ENCODE peak calls at places on chromosomes 3 and 15, in five cellular contexts. One of them, this sample, is unnamed.

GRCh38 chr3:113747719-113748046 is 848 bp downstream of the ATP6V1A start:
- DNase-seq in BE2C: no peak
- DNase-seq in GM23338: no peak
- DNase-seq in PC-3: peak; percentile 27
- DNase-seq in cardiac muscle cell: no peak
- DNase-seq in this sample: no peak

GRCh38 chr3:115792206-115792955 is 169.1 kb downstream of the GAP43 start:
- DNase-seq in GM23338: no peak
- DNase-seq in BE2C: no peak
- DNase-seq in cardiac muscle cell: no peak
- DNase-seq in PC-3: peak; percentile 86
- DNase-seq in this sample: no peak

GRCh38 chr3:177813322-177813721 is 616.0 kb upstream of the TBL1XR1 start:
- DNase-seq in cardiac muscle cell: peak; percentile 39
- DNase-seq in GM23338: no peak
- DNase-seq in PC-3: peak; percentile 62
- DNase-seq in BE2C: no peak
- DNase-seq in this sample: peak; percentile 69

GRCh38 chr3:172203522-172204258 is 164.3 kb downstream of the FNDC3B start:
- DNase-seq in GM23338: no peak
- DNase-seq in BE2C: no peak
- DNase-seq in PC-3: peak; percentile 78
- DNase-seq in cardiac muscle cell: peak; percentile 38
- DNase-seq in this sample: no peak

GRCh38 chr3:52495096-52495495 is at the start of gene STAB1:
- DNase-seq in GM23338: no peak
- DNase-seq in PC-3: no peak
- DNase-seq in cardiac muscle cell: peak; percentile 38
- DNase-seq in BE2C: no peak
- DNase-seq in this sample: peak; percentile 79

GRCh38 chr3:141646760-141647561 is 91.1 kb upstream of the RNF7 start:
- DNase-seq in BE2C: peak; percentile 74
- DNase-seq in cardiac muscle cell: peak; percentile 85
- DNase-seq in PC-3: peak; percentile 39
- DNase-seq in GM23338: peak; percentile 82
- DNase-seq in this sample: no peak

GRCh38 chr3:15805756-15806266 is 8.0 kb upstream of the ANKRD28 start:
- DNase-seq in cardiac muscle cell: peak; percentile 83
- DNase-seq in GM23338: no peak
- DNase-seq in PC-3: peak; percentile 77
- DNase-seq in BE2C: no peak
- DNase-seq in this sample: no peak

GRCh38 chr15:28109626-28110415 is 10.7 kb upstream of the OCA2 start:
- DNase-seq in GM23338: no peak
- DNase-seq in PC-3: no peak
- DNase-seq in BE2C: no peak
- DNase-seq in cardiac muscle cell: no peak
- DNase-seq in this sample: no peak

GRCh38 chr3:122563717-122564025 is 429 bp downstream of the PARP9 start:
- DNase-seq in PC-3: no peak
- DNase-seq in cardiac muscle cell: peak; percentile 18
- DNase-seq in GM23338: no peak
- DNase-seq in BE2C: no peak
- DNase-seq in this sample: no peak

GRCh38 chr3:196638922-196639516 is 475 bp upstream of the NRROS start:
- DNase-seq in BE2C: no peak
- DNase-seq in cardiac muscle cell: no peak
- DNase-seq in PC-3: no peak
- DNase-seq in GM23338: no peak
- DNase-seq in this sample: no peak

GRCh38 chr3:39933986-39934693 is 124.7 kb downstream of the MYRIP start:
- DNase-seq in GM23338: no peak
- DNase-seq in PC-3: no peak
- DNase-seq in cardiac muscle cell: no peak
- DNase-seq in BE2C: no peak
- DNase-seq in this sample: no peak

GRCh38 chr15:92921215-92922131 is 21.3 kb downstream of the CHD2 start:
- DNase-seq in cardiac muscle cell: no peak
- DNase-seq in GM23338: no peak
- DNase-seq in BE2C: no peak
- DNase-seq in PC-3: peak; percentile 96
- DNase-seq in this sample: no peak

GRCh38 chr15:48336940-48337339 is 5.7 kb downstream of the DUT start:
- DNase-seq in BE2C: peak; percentile 41
- DNase-seq in GM23338: peak; percentile 71
- DNase-seq in PC-3: peak; percentile 33
- DNase-seq in cardiac muscle cell: peak; percentile 13
- DNase-seq in this sample: no peak

GRCh38 chr15:52556524-52556923 is 12.3 kb downstream of the ARPP19 start:
- DNase-seq in BE2C: no peak
- DNase-seq in PC-3: no peak
- DNase-seq in cardiac muscle cell: no peak
- DNase-seq in GM23338: no peak
- DNase-seq in this sample: no peak

GRCh38 chr3:34268032-34268760 is 469.8 kb downstream of the PDCD6IP start:
- DNase-seq in cardiac muscle cell: no peak
- DNase-seq in PC-3: no peak
- DNase-seq in BE2C: no peak
- DNase-seq in GM23338: no peak
- DNase-seq in this sample: no peak

GRCh38 chr3:47890037-47890831 is 87.3 kb downstream of the DHX30 start:
- DNase-seq in cardiac muscle cell: peak; percentile 24
- DNase-seq in PC-3: no peak
- DNase-seq in BE2C: no peak
- DNase-seq in GM23338: peak; percentile 53
- DNase-seq in this sample: no peak

GRCh38 chr3:156952011-156952410 is 125.9 kb downstream of the LEKR1 start:
- DNase-seq in PC-3: no peak
- DNase-seq in cardiac muscle cell: no peak
- DNase-seq in BE2C: no peak
- DNase-seq in GM23338: no peak
- DNase-seq in this sample: no peak

GRCh38 chr3:193974591-193974990 is 161.4 kb upstream of the HES1 start:
- DNase-seq in BE2C: no peak
- DNase-seq in cardiac muscle cell: no peak
- DNase-seq in GM23338: no peak
- DNase-seq in PC-3: no peak
- DNase-seq in this sample: no peak

GRCh38 chr15:64634576-64635485 is 140.6 kb downstream of the RBPMS2 start:
- DNase-seq in BE2C: peak; percentile 29
- DNase-seq in cardiac muscle cell: peak; percentile 53
- DNase-seq in PC-3: no peak
- DNase-seq in GM23338: peak; percentile 96
- DNase-seq in this sample: no peak

GRCh38 chr15:62739507-62739906 is 303.0 kb upstream of the TPM1 start:
- DNase-seq in cardiac muscle cell: no peak
- DNase-seq in PC-3: peak; percentile 70
- DNase-seq in BE2C: no peak
- DNase-seq in GM23338: no peak
- DNase-seq in this sample: no peak

GRCh38 chr3:42101048-42101447 is 9.9 kb downstream of the TRAK1 start:
- DNase-seq in cardiac muscle cell: peak; percentile 83
- DNase-seq in PC-3: peak; percentile 24
- DNase-seq in BE2C: no peak
- DNase-seq in GM23338: no peak
- DNase-seq in this sample: peak; percentile 23

GRCh38 chr15:36886135-36887011 is 214.0 kb downstream of the MEIS2 start:
- DNase-seq in cardiac muscle cell: no peak
- DNase-seq in GM23338: peak; percentile 56
- DNase-seq in BE2C: no peak
- DNase-seq in PC-3: no peak
- DNase-seq in this sample: no peak

GRCh38 chr3:73669268-73669667 is 44.5 kb upstream of the PDZRN3 start:
- DNase-seq in GM23338: no peak
- DNase-seq in PC-3: no peak
- DNase-seq in BE2C: no peak
- DNase-seq in cardiac muscle cell: peak; percentile 44
- DNase-seq in this sample: no peak

GRCh38 chr15:90160781-90161727 is 40.1 kb upstream of the SEMA4B start:
- DNase-seq in BE2C: no peak
- DNase-seq in PC-3: peak; percentile 91
- DNase-seq in cardiac muscle cell: no peak
- DNase-seq in GM23338: peak; percentile 79
- DNase-seq in this sample: no peak

GRCh38 chr15:69082556-69082955 is 68.1 kb downstream of the NOX5 start:
- DNase-seq in cardiac muscle cell: no peak
- DNase-seq in BE2C: no peak
- DNase-seq in GM23338: no peak
- DNase-seq in PC-3: no peak
- DNase-seq in this sample: no peak

GRCh38 chr15:69085325-69086081 is 71.0 kb downstream of the NOX5 start:
- DNase-seq in cardiac muscle cell: no peak
- DNase-seq in BE2C: no peak
- DNase-seq in PC-3: no peak
- DNase-seq in GM23338: no peak
- DNase-seq in this sample: no peak

GRCh38 chr15:69082041-69082502 is 67.6 kb downstream of the NOX5 start:
- DNase-seq in BE2C: no peak
- DNase-seq in GM23338: no peak
- DNase-seq in cardiac muscle cell: peak; percentile 95
- DNase-seq in PC-3: no peak
- DNase-seq in this sample: no peak

GRCh38 chr15:69086427-69087205 is 72.1 kb downstream of the NOX5 start:
- DNase-seq in BE2C: no peak
- DNase-seq in GM23338: peak; percentile 48
- DNase-seq in PC-3: no peak
- DNase-seq in cardiac muscle cell: no peak
- DNase-seq in this sample: no peak

DNA sequence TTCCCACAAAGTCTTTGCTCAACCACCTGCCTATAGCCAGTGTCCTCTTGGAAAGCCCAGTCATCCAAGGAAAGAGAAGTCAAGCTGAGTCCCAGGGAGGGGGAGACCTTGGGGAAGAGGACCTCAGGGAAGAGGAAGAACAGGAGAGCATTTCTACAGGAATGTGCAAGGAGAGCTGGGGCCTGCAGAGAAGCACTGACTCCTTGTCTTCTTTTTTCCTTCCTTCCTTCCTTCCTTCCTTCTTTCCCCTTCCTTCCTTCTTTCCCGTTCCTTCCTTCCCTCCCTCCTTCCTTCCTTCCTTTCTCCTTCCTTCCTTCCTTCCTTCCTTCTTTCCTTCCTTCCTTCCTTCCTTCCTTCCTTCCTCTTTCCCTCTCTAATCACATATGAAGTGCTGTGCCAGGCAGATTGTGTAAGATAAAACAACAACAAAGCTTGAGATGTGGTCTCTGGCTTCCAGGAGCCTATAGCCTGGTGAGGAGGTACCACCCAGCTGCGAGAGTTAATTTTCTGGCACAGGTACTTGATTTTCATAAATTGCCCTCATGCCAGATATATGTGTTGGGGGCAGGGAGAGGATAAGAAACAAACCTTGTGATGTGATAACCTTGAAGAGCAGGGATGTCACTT is 70.0 kb downstream of the NOX5 start:
- DNase-seq in BE2C: no peak
- DNase-seq in cardiac muscle cell: no peak
- DNase-seq in PC-3: no peak
- DNase-seq in GM23338: no peak
- DNase-seq in this sample: no peak
- H3K4me1 ChIP-seq in BE2C: peaks cover 24% of the 10 kb centered on the region
- H3K4me1 ChIP-seq in cardiac muscle cell: no peaks in the 10 kb centered on the region
- H3K4me1 ChIP-seq in PC-3: peaks cover 15% of the 10 kb centered on the region
- H3K4me1 ChIP-seq in GM23338: peaks cover 74% of the 10 kb centered on the region
- H3K4me1 ChIP-seq in this sample: peaks cover 42% of the 10 kb centered on the region

GRCh38 chr3:9396632-9397330 is 634 bp upstream of the SETD5 start:
- DNase-seq in BE2C: peak; percentile 94
- DNase-seq in GM23338: peak; percentile 99
- DNase-seq in PC-3: peak; percentile 99
- DNase-seq in cardiac muscle cell: peak; percentile 100
- DNase-seq in this sample: peak; percentile 98
- H3K4me1 ChIP-seq in BE2C: peaks cover 2% of the 10 kb centered on the region
- H3K4me1 ChIP-seq in GM23338: peaks cover 34% of the 10 kb centered on the region
- H3K4me1 ChIP-seq in PC-3: peaks cover 53% of the 10 kb centered on the region
- H3K4me1 ChIP-seq in cardiac muscle cell: peaks cover 35% of the 10 kb centered on the region
- H3K4me1 ChIP-seq in this sample: peaks cover 73% of the 10 kb centered on the region

GRCh38 chr3:155252021-155252420 is 41.5 kb downstream of the STRIT1 start:
- DNase-seq in BE2C: no peak
- DNase-seq in PC-3: no peak
- DNase-seq in cardiac muscle cell: no peak
- DNase-seq in GM23338: no peak
- DNase-seq in this sample: no peak

GRCh38 chr3:155252535-155252934 is 40.9 kb downstream of the STRIT1 start:
- DNase-seq in PC-3: peak; percentile 77
- DNase-seq in cardiac muscle cell: peak; percentile 75
- DNase-seq in BE2C: no peak
- DNase-seq in GM23338: no peak
- DNase-seq in this sample: no peak

GRCh38 chr3:155248531-155249187 is 44.8 kb downstream of the STRIT1 start:
- DNase-seq in PC-3: no peak
- DNase-seq in BE2C: no peak
- DNase-seq in GM23338: no peak
- DNase-seq in cardiac muscle cell: peak; percentile 8
- DNase-seq in this sample: no peak

GRCh38 chr3:155254445-155254844 is 39.0 kb downstream of the STRIT1 start:
- DNase-seq in PC-3: no peak
- DNase-seq in GM23338: no peak
- DNase-seq in BE2C: no peak
- DNase-seq in cardiac muscle cell: no peak
- DNase-seq in this sample: no peak
- H3K4me1 ChIP-seq in PC-3: peaks cover 4% of the 10 kb centered on the region
- H3K4me1 ChIP-seq in GM23338: no peaks in the 10 kb centered on the region
- H3K4me1 ChIP-seq in BE2C: no peaks in the 10 kb centered on the region
- H3K4me1 ChIP-seq in cardiac muscle cell: no peaks in the 10 kb centered on the region
- H3K4me1 ChIP-seq in this sample: no peaks in the 10 kb centered on the region

GRCh38 chr15:68330461-68330860 is 52.9 kb downstream of the FEM1B start:
- DNase-seq in PC-3: no peak
- DNase-seq in GM23338: no peak
- DNase-seq in BE2C: no peak
- DNase-seq in cardiac muscle cell: no peak
- DNase-seq in this sample: no peak
- H3K4me1 ChIP-seq in PC-3: no peaks in the 10 kb centered on the region
- H3K4me1 ChIP-seq in GM23338: peaks cover 19% of the 10 kb centered on the region
- H3K4me1 ChIP-seq in BE2C: no peaks in the 10 kb centered on the region
- H3K4me1 ChIP-seq in cardiac muscle cell: no peaks in the 10 kb centered on the region
- H3K4me1 ChIP-seq in this sample: peaks cover 17% of the 10 kb centered on the region

DNA sequence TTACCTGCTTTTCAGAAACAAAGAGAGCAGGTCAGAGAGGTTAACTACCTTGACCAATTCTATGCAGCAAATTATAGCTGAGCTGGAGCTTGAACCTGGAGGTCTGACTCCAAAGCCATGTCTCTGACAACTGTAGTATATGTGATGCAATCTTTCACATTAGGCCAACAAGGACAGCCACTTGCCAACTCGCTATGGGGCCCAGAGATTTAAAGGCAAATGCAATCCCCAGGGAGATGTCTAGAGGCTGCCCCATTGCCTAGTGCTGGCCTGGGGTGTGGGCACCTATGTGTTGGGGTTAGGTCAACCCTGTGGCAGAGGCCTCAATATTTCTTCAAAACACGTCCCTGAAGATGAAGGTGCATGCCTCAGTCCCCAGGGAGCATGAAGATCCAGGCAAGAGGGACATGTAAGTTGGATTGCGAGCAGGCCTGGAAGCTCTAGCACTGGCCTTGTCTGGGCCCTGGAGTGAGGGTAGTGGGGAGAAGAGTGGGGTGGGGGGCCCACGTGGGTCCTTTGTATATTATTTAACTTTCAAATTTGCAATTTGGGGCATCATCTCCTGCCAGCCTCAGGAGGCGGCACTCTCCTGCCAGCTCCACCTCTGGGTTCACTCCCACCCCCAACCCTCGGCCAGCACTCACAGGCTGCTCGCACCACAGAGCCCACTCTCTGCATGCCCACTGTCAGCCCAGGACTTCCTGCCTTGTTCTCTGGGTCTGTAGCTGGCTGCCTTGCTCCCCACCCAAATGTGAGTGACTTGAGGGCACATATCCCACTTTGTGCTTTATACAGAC is 64.3 kb downstream of the SLC12A8 start:
- DNase-seq in BE2C: no peak
- DNase-seq in PC-3: no peak
- DNase-seq in GM23338: no peak
- DNase-seq in cardiac muscle cell: no peak
- DNase-seq in this sample: no peak
- H3K4me1 ChIP-seq in BE2C: no peaks in the 10 kb centered on the region
- H3K4me1 ChIP-seq in PC-3: no peaks in the 10 kb centered on the region
- H3K4me1 ChIP-seq in GM23338: peaks cover 19% of the 10 kb centered on the region
- H3K4me1 ChIP-seq in cardiac muscle cell: peaks cover 24% of the 10 kb centered on the region
- H3K4me1 ChIP-seq in this sample: peaks cover 68% of the 10 kb centered on the region